ENCODE peak calls at places on chromosome 4, in eight cellular contexts. S is upper lobe of left lung, V is Peyer's patch, G is cardiac muscle cell, H is right lobe of liver, W is uterus, L is prostate gland, B is endothelial cell of umbilical vein. P is an unnamed sample.
A peak's percentile ranks its signal among the peaks of the same experiment; 100 is the strongest.

GRCh38 chr4:150769845-150770244 is 187.9 kb downstream of the MAB21L2 start:
- DNase-seq in S (no peak), V (no peak), G (no peak), H (no peak), W (no peak), L (no peak), B (no peak), P (no peak)

GRCh38 chr4:115113382-115114106 is at the start of gene NDST4:
- DNase-seq in S (no peak), V (no peak), G (peak; percentile 32), H (no peak), W (no peak), L (peak; percentile 6), B (no peak), P (no peak)

GRCh38 chr4:5932021-5932553 is 39.2 kb upstream of the CRMP1 start:
- DNase-seq in S (no peak), V (no peak), G (no peak), H (no peak), W (no peak), L (no peak), B (no peak), P (no peak)

GRCh38 chr4:188976644-188977115 is 837.4 kb downstream of the TRIML1 start:
- DNase-seq in S (no peak), V (no peak), G (peak; percentile 59), H (no peak), W (no peak), L (peak; percentile 26), B (no peak), P (no peak)

GRCh38 chr4:84319124-84319523 is 180.0 kb downstream of the NKX6-1 start:
- DNase-seq in S (peak; percentile 71), V (peak; percentile 50), G (no peak), H (peak; percentile 40), W (no peak), L (peak; percentile 14), B (no peak), P (no peak)

GRCh38 chr4:98828801-98829200 is 100.1 kb downstream of the EIF4E start:
- DNase-seq in S (no peak), V (no peak), G (no peak), H (no peak), W (no peak), L (no peak), B (no peak), P (peak; percentile 14)

GRCh38 chr4:53703267-53703655 is 112.0 kb upstream of the LNX1 start:
- DNase-seq in S (no peak), V (no peak), G (no peak), H (no peak), W (no peak), L (no peak), B (no peak), P (no peak)

GRCh38 chr4:73817341-73817740 is 19.1 kb upstream of the CXCL6 start:
- DNase-seq in S (no peak), V (no peak), G (no peak), H (no peak), W (no peak), L (no peak), B (no peak), P (no peak)

GRCh38 chr4:98542011-98542410 is 116.4 kb downstream of the TSPAN5 start:
- DNase-seq in S (no peak), V (no peak), G (no peak), H (no peak), W (no peak), L (no peak), B (no peak), P (no peak)

GRCh38 chr4:123393696-123394095 is 2.9 kb upstream of the SPRY1 start:
- DNase-seq in S (no peak), V (no peak), G (no peak), H (no peak), W (no peak), L (no peak), B (peak; percentile 49), P (no peak)
- TF ChIP-seq CTCF in S (no peak), V (no peak), G (no peak), H (no peak), W (no peak), L (no peak), B (no peak), P (no peak)

GRCh38 chr4:87029356-87029755 is 94.5 kb downstream of the AFF1 start:
- DNase-seq in S (no peak), V (no peak), G (no peak), H (no peak), W (peak; percentile 54), L (no peak), B (no peak), P (no peak)
- H3K4me1 ChIP-seq in S (peaks cover 88% of the 10 kb centered on the region), V (no peaks in the 10 kb centered on the region), G (peaks cover 64% of the 10 kb centered on the region), H (peaks cover 5% of the 10 kb centered on the region), W (peaks cover 50% of the 10 kb centered on the region), L (peaks cover 45% of the 10 kb centered on the region), B (peaks cover 58% of the 10 kb centered on the region), P (peaks cover 12% of the 10 kb centered on the region)

DNA sequence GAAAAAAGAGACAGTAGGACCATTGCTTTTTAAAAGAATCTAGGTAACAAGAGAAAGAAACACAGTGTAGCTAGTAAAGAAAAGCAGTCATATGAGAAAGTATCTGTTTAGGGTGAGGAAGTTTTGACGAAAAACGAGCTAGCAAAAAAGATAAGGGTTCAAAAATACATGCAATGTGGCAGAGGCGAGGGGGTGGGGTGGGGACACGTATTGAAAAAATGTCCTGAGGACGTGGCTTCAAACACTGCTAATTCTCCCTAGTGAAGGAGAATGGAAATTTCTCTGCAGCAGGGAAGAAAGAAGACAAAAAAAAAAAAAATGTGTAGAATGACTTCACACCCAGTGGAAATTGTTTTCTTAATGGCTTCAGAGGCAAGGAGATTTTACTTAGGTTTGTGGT is 856.4 kb upstream of the INTU start:
- DNase-seq in S (no peak), V (no peak), G (no peak), H (no peak), W (no peak), L (no peak), B (no peak), P (no peak)
- H3K27ac ChIP-seq in S (no peak overlapping the region), V (no peak overlapping the region), G (no peak overlapping the region), H (no peak overlapping the region), W (no peak overlapping the region), L (no peak overlapping the region), B (no peak overlapping the region), P (no peak overlapping the region)

GRCh38 chr4:102606261-102606660 is 105.1 kb downstream of the NFKB1 start:
- DNase-seq in S (no peak), V (no peak), G (no peak), H (no peak), W (no peak), L (no peak), B (no peak), P (no peak)

GRCh38 chr4:102600689-102601088 is 99.5 kb downstream of the NFKB1 start:
- DNase-seq in S (no peak), V (no peak), G (no peak), H (no peak), W (no peak), L (no peak), B (no peak), P (no peak)

GRCh38 chr4:102606846-102607440 is 105.8 kb downstream of the NFKB1 start:
- DNase-seq in S (peak; percentile 58), V (no peak), G (no peak), H (no peak), W (no peak), L (no peak), B (no peak), P (no peak)

GRCh38 chr4:102601586-102602227 is 100.5 kb downstream of the NFKB1 start:
- DNase-seq in S (no peak), V (no peak), G (no peak), H (no peak), W (no peak), L (no peak), B (no peak), P (no peak)

GRCh38 chr4:102604222-102604940 is 103.2 kb downstream of the NFKB1 start:
- DNase-seq in S (no peak), V (no peak), G (no peak), H (no peak), W (no peak), L (no peak), B (no peak), P (no peak)
- TF ChIP-seq CTCF in S (no peak), V (no peak), G (no peak), H (no peak), W (no peak), L (no peak), B (no peak), P (no peak)

P was measured in CD8-positive, alpha-beta T cell.